ENCODE peak calls at places on chromosome 6, in ten cellular contexts. T is stimulated activated naive CD8-positive, alpha-beta T cell treated with anti-CD3 and anti-CD28 coated beads, Interleukin-15, Interleukin-2, amounts not matched to agents 100 U/mL and 50 U/mL, for 24 hours; O is omental fat pad; Q is endodermal cell; K is PC-3; V is T-helper 9 cell; C is stimulated activated effector memory CD8-positive, alpha-beta T cell treated with anti-CD3 and anti-CD28 coated beads, Interleukin-12 subunit alpha, Interleukin-12 subunit beta, amount 100 ng/mL, for 72 hours; N is mesenchymal stem cell; M is nucleus accumbens; F is activated CD4-positive, alpha-beta T cell treated with anti-CD3 and anti-CD28 coated beads, Interleukin-2, amount 50 U/mL, for 24 hours. B is an unnamed sample.
A peak's percentile ranks its signal among the peaks of the same experiment; 100 is the strongest.

GRCh38 chr6:36566418-36566905 is 19.2 kb upstream of the STK38 start:
- DNase-seq in T (no peak), O (no peak), Q (no peak), K (no peak), V (no peak), C (no peak), N (no peak), M (no peak), F (no peak), B (no peak)

GRCh38 chr6:80156204-80156603 is 49.7 kb downstream of the BCKDHB start:
- DNase-seq in T (no peak), O (no peak), Q (no peak), K (no peak), V (no peak), C (no peak), N (no peak), M (no peak), F (no peak), B (no peak)

GRCh38 chr6:152170702-152171667 is 363.5 kb downstream of the ESR1 start:
- DNase-seq in T (peak; percentile 44), O (no peak), Q (no peak), K (no peak), V (peak; percentile 14), C (peak; percentile 26), N (peak; percentile 13), M (no peak), F (peak; percentile 38), B (no peak)

GRCh38 chr6:33824461-33825154 is 20.8 kb upstream of the MLN start:
- DNase-seq in T (no peak), O (no peak), Q (peak; percentile 68), K (no peak), V (no peak), C (no peak), N (peak; percentile 56), M (no peak), F (no peak), B (peak; percentile 18)

GRCh38 chr6:151325075-151326050 is 66.0 kb downstream of the ZBTB2 start:
- DNase-seq in T (peak; percentile 25), O (peak; percentile 65), Q (peak; percentile 68), K (peak; percentile 68), V (peak; percentile 12), C (no peak), N (peak; percentile 68), M (no peak), F (no peak), B (peak; percentile 89)

GRCh38 chr6:20211037-20211940 is 980 bp downstream of the MBOAT1 start:
- DNase-seq in T (no peak), O (no peak), Q (peak; percentile 80), K (peak; percentile 86), V (no peak), C (no peak), N (no peak), M (no peak), F (no peak), B (peak; percentile 42)

GRCh38 chr6:117483004-117483644 is 650 bp downstream of the DCBLD1 start:
- DNase-seq in T (peak; percentile 39), O (no peak), Q (peak; percentile 85), K (peak; percentile 43), V (peak; percentile 2), C (no peak), N (peak; percentile 74), M (no peak), F (no peak), B (peak; percentile 64)

GRCh38 chr6:130057495-130057894 is 39.1 kb downstream of the L3MBTL3 start:
- DNase-seq in T (no peak), O (no peak), Q (no peak), K (no peak), V (no peak), C (no peak), N (no peak), M (no peak), F (no peak), B (no peak)

GRCh38 chr6:2763345-2763841 is 1.8 kb upstream of the WRNIP1 start:
- DNase-seq in T (no peak), O (no peak), Q (no peak), K (no peak), V (no peak), C (no peak), N (no peak), M (no peak), F (no peak), B (no peak)

GRCh38 chr6:21753571-21754108 is 160.1 kb downstream of the SOX4 start:
- DNase-seq in T (no peak), O (no peak), Q (no peak), K (peak; percentile 58), V (no peak), C (no peak), N (peak; percentile 83), M (no peak), F (no peak), B (peak; percentile 82)

GRCh38 chr6:18121580-18122127 is 823 bp downstream of the NHLRC1 start:
- DNase-seq in T (no peak), O (no peak), Q (peak; percentile 77), K (no peak), V (no peak), C (no peak), N (no peak), M (no peak), F (no peak), B (no peak)

GRCh38 chr6:163457637-163458561 is 43.4 kb downstream of the QKI start:
- DNase-seq in T (no peak), O (no peak), Q (no peak), K (peak; percentile 30), V (no peak), C (no peak), N (peak; percentile 92), M (no peak), F (no peak), B (peak; percentile 58)